ENCODE peak calls at places on chromosomes 4 and X, in seven cellular contexts. B is A549, A is heart left ventricle, L is H54, X is K562, E is HCT116, I is GM12878. K is an unnamed sample.

GRCh38 chrX:3592184-3592583 is 121.3 kb downstream of the PRKX start:
- DNase-seq in B (no peak), A (no peak), L (no peak), X (no peak), E (no peak), I (no peak), K (no peak)

GRCh38 chrX:73214366-73215094 is at the start of gene NAP1L2:
- DNase-seq in B (peak), A (peak), L (no peak), X (no peak), E (no peak), I (no peak), K (no peak)

GRCh38 chr4:162116085-162116784 is 47.6 kb downstream of the FSTL5 start:
- DNase-seq in B (no peak), A (no peak), L (no peak), X (no peak), E (no peak), I (no peak), K (no peak)

GRCh38 chr4:88211473-88212252 is 53.2 kb upstream of the ABCG2 start:
- DNase-seq in B (peak), A (no peak), L (no peak), X (peak), E (peak), I (no peak), K (peak)

GRCh38 chr4:128686032-128686465 is 123.5 kb upstream of the JADE1 start:
- DNase-seq in B (no peak), A (no peak), L (no peak), X (no peak), E (no peak), I (no peak), K (peak)

GRCh38 chr4:39348371-39349265 is 17.5 kb downstream of the RFC1 start:
- DNase-seq in B (peak), A (no peak), L (no peak), X (peak), E (no peak), I (no peak), K (no peak)

GRCh38 chr4:86547140-86547539 is 47.0 kb upstream of the PTPN13 start:
- DNase-seq in B (no peak), A (no peak), L (no peak), X (no peak), E (no peak), I (no peak), K (no peak)

GRCh38 chr4:70654605-70655011 is 11.7 kb downstream of the JCHAIN start:
- DNase-seq in B (no peak), A (no peak), L (no peak), X (peak), E (no peak), I (no peak), K (peak)

GRCh38 chrX:77167993-77168392 is 279.2 kb upstream of the FGF16 start:
- DNase-seq in B (no peak), A (no peak), L (no peak), X (no peak), E (no peak), I (no peak), K (no peak)

GRCh38 chrX:6778547-6779231 is 243.8 kb upstream of the VCX3A start:
- DNase-seq in B (no peak), A (no peak), L (no peak), X (no peak), E (no peak), I (no peak), K (no peak)

GRCh38 chr4:78409612-78410202 is 141.9 kb upstream of the ANXA3 start:
- DNase-seq in B (no peak), A (no peak), L (no peak), X (no peak), E (no peak), I (no peak), K (no peak)

GRCh38 chr4:168765726-168766125 is 244.3 kb downstream of the CBR4 start:
- DNase-seq in B (peak), A (no peak), L (peak), X (no peak), E (no peak), I (no peak), K (no peak)

GRCh38 chrX:156004256-156004655 is 6.8 kb downstream of the IL9R start:
- DNase-seq in B (no peak), A (no peak), L (no peak), X (no peak), E (no peak), I (no peak), K (no peak)

GRCh38 chr4:5810151-5810550 is 82.7 kb downstream of the CRMP1 start:
- DNase-seq in B (no peak), A (no peak), L (no peak), X (no peak), E (no peak), I (no peak), K (no peak)

GRCh38 chr4:78205601-78206000 is 148.5 kb downstream of the FRAS1 start:
- DNase-seq in B (no peak), A (no peak), L (no peak), X (no peak), E (no peak), I (no peak), K (no peak)

GRCh38 chr4:41095973-41096372 is 118.4 kb downstream of the APBB2 start:
- DNase-seq in B (no peak), A (no peak), L (no peak), X (no peak), E (no peak), I (peak), K (no peak)

GRCh38 chr4:175273995-175274753 is 356.0 kb downstream of the ADAM29 start:
- DNase-seq in B (no peak), A (no peak), L (no peak), X (no peak), E (no peak), I (no peak), K (no peak)

GRCh38 chr4:23889814-23890269 is at the start of gene PPARGC1A:
- DNase-seq in B (no peak), A (no peak), L (no peak), X (no peak), E (no peak), I (no peak), K (no peak)

GRCh38 chrX:107135076-107135964 is 16.7 kb upstream of the RBM41 start:
- DNase-seq in B (peak), A (no peak), L (no peak), X (peak), E (peak), I (no peak), K (peak)

GRCh38 chrX:47936224-47936939 is 67.4 kb downstream of the ZNF182 start:
- DNase-seq in B (no peak), A (no peak), L (no peak), X (peak), E (no peak), I (no peak), K (peak)

GRCh38 chr4:112559053-112559452 is 43.1 kb upstream of the NEUROG2 start:
- DNase-seq in B (no peak), A (no peak), L (no peak), X (no peak), E (no peak), I (no peak), K (no peak)

GRCh38 chrX:154436597-154437397 is at the start of gene GDI1:
- DNase-seq in B (peak), A (peak), L (peak), X (peak), E (no peak), I (no peak), K (peak)

GRCh38 chr4:173752610-173753009 is 222.6 kb upstream of the HAND2 start:
- DNase-seq in B (peak), A (no peak), L (no peak), X (peak), E (peak), I (no peak), K (peak)

GRCh38 chrX:129599499-129599898 is 55.3 kb downstream of the APLN start:
- DNase-seq in B (no peak), A (no peak), L (no peak), X (no peak), E (no peak), I (no peak), K (no peak)

GRCh38 chrX:136182394-136182793 is 35.1 kb downstream of the FHL1 start:
- DNase-seq in B (no peak), A (no peak), L (no peak), X (no peak), E (no peak), I (no peak), K (no peak)

GRCh38 chrX:72062890-72063289 is 68.8 kb downstream of the RTL5 start:
- DNase-seq in B (no peak), A (no peak), L (no peak), X (no peak), E (no peak), I (no peak), K (no peak)

GRCh38 chr4:22268350-22269025 is 247.4 kb downstream of the ADGRA3 start:
- DNase-seq in B (peak), A (peak), L (no peak), X (no peak), E (no peak), I (no peak), K (no peak)

GRCh38 chrX:129737921-129738320 is 858 bp upstream of the XPNPEP2 start:
- DNase-seq in B (no peak), A (no peak), L (no peak), X (no peak), E (no peak), I (no peak), K (no peak)

GRCh38 chr4:15231265-15232091 is 196.4 kb upstream of the C1QTNF7 start:
- DNase-seq in B (peak), A (no peak), L (peak), X (peak), E (peak), I (peak), K (peak)

DNA sequence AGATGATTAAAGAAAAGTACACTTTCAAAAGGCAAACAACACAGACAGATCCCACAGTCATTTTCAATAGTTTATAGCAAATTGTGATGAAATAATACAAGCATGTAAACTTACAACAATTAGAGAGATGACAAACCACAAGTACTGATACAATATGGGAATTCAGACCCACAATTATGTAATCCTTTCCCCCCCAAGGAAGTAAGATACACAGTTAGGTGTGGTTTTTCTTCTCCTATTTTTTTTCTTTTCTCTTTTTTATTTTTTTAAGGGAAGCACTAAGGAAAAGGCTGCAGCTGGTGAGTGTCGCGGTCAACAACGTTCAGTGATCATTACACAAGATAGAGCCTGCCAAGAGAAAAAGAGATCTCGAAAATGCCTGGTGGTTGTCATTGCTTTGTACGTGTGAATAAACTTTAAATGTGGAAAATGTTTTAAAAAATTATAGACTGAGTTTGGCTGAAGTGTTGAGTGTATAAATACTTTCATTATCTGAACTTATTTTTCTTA is 9.8 kb downstream of the NDNF start:
- DNase-seq in B (no peak), A (no peak), L (no peak), X (no peak), E (no peak), I (no peak), K (no peak)
- TF ChIP-seq POLR2A in B (no peak), A (no peak), L (no peak), X (no peak), E (no peak), I (no peak), K (no peak)

DNA sequence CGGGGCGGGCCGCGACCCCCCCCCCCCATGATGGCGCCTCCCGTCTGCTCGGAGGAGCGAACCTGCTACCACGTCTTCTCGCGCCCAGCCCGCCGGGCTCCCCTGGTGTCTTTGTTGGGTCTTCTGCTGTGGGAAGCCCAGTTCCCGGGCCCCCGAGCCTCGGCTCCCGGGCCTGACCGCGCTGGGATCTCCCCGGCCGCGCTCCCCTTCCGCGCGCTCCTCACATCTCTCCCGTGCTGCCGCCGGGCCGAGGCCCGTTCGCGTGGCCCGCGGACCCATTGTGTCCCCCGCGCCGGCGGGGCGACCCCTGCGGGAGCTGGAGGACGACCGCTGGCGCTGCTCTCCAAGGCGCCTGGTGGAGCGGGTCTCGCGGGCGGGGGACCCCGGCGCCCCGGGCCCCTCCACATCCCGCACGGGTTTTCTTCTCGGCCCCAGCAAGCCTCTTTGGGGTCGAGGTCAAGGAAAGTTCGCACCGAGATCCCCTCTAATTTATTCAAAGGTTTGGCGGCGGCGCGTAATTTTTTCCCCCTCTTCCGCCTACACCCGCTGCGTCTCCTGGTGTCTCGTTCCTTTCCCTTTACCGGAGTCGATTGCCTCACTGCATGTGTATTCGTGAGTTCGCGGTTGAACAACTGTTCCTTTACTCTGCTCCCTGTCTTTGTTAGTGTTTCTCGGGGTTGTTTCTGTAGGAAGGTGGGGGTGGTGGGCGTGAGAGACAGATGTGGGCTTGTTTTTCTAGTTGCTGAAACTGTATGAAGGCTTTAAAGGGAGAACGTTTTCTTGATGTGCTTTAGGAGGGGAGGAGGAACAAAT is 762 bp downstream of the SMAD1 start:
- DNase-seq in B (peak), A (peak), L (peak), X (no peak), E (peak), I (peak), K (peak)
- TF ChIP-seq POLR2A in B (no peak), A (no peak), L (no peak), X (no peak), E (no peak), I (peak), K (no peak)

GRCh38 chrX:39950035-39950688 is 147.6 kb downstream of the BCOR start:
- DNase-seq in B (no peak), A (no peak), L (no peak), X (peak), E (no peak), I (no peak), K (no peak)

GRCh38 chrX:39956803-39957394 is 140.9 kb downstream of the BCOR start:
- DNase-seq in B (no peak), A (no peak), L (no peak), X (no peak), E (no peak), I (no peak), K (no peak)

GRCh38 chrX:39953027-39953426 is 144.7 kb downstream of the BCOR start:
- DNase-seq in B (no peak), A (no peak), L (no peak), X (no peak), E (no peak), I (no peak), K (no peak)

GRCh38 chrX:39955621-39956020 is 142.1 kb downstream of the BCOR start:
- DNase-seq in B (no peak), A (no peak), L (no peak), X (peak), E (no peak), I (no peak), K (no peak)

GRCh38 chrX:39953879-39954278 is 143.9 kb downstream of the BCOR start:
- DNase-seq in B (peak), A (peak), L (peak), X (peak), E (peak), I (no peak), K (no peak)
- TF ChIP-seq POLR2A in B (no peak), A (no peak), L (no peak), X (no peak), E (no peak), I (no peak), K (no peak)

GRCh38 chrX:125378205-125378604 is 58.5 kb downstream of the TEX13C start:
- DNase-seq in B (no peak), A (no peak), L (no peak), X (no peak), E (no peak), I (no peak), K (peak)
- TF ChIP-seq POLR2A in B (no peak), A (no peak), L (no peak), X (no peak), E (no peak), I (no peak), K (no peak)

DNA sequence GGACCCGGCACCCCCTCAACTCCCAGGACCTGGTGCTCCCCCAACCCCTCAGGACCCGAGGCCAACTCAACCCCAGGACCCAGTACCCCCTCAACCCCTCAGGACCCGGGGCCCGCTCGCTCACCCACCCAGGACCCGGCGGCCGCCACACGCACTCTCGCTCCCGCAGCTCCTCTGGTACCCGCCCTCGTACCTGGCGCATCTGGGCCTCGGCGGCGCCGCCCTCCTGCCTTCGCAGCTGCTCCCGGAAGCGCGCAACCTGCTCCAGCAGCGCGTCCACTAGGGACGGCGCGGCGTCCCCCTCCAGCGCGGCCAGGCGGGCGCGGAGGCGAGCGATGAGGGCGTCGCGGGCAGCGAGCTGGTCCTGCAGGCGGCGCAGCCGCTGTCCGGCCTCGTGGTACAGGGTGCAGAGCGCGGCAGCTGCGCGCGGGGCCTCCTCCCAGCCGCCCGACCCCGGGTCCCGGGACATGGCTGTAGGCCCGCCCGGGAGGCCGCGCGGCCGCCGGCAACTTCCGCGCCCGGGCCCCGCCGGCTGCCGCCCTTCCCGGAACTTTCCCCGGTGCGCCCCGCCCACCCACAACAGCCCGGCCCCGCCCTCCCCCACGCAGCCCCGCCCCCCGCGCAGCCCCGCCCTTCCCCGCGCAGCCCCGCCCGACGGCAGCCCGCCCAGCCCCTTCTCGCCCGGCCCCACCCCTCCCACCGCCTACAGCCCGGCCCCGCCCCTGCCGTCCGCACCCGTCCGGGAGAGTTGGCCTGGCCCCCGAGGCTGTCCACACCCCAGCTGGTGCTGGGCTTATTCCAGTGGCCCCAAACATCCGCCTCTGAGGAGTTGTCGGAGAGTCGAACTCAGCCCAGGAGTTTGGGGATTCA is at the start of gene TNIP2:
- DNase-seq in B (peak), A (peak), L (peak), X (peak), E (no peak), I (no peak), K (peak)
- TF ChIP-seq POLR2A in B (peak), A (no peak), L (peak), X (peak), E (no peak), I (peak), K (peak)

GRCh38 chr4:77158487-77158861 is 1.5 kb downstream of the CCNG2 start:
- DNase-seq in B (no peak), A (no peak), L (no peak), X (no peak), E (no peak), I (no peak), K (no peak)

GRCh38 chr4:77155631-77156345 is 1.2 kb upstream of the CCNG2 start:
- DNase-seq in B (no peak), A (no peak), L (no peak), X (no peak), E (no peak), I (no peak), K (no peak)

GRCh38 chr4:77156533-77156911 is 485 bp upstream of the CCNG2 start:
- DNase-seq in B (peak), A (peak), L (peak), X (peak), E (peak), I (peak), K (peak)

GRCh38 chr4:77157859-77158486 is 966 bp downstream of the CCNG2 start:
- DNase-seq in B (peak), A (peak), L (peak), X (peak), E (peak), I (peak), K (peak)

GRCh38 chr4:77156912-77157858 is at the start of gene CCNG2:
- DNase-seq in B (peak), A (peak), L (peak), X (peak), E (no peak), I (no peak), K (peak)
- TF ChIP-seq POLR2A in B (peak), A (no peak), L (no peak), X (no peak), E (peak), I (peak), K (peak)

GRCh38 chr4:781493-782216 is 44.3 kb downstream of the CPLX1 start:
- DNase-seq in B (peak), A (peak), L (peak), X (peak), E (peak), I (peak), K (peak)
- TF ChIP-seq POLR2A in B (peak), A (peak), L (peak), X (peak), E (peak), I (peak), K (peak)

GRCh38 chrX:23644744-23645143 is 22.5 kb upstream of the PRDX4 start:
- DNase-seq in B (no peak), A (no peak), L (no peak), X (no peak), E (no peak), I (no peak), K (no peak)
- TF ChIP-seq POLR2A in B (no peak), A (no peak), L (no peak), X (no peak), E (no peak), I (no peak), K (no peak)